ENCODE peak calls at places on chromosomes 4 and X, in four cellular contexts. One of them, this sample, is unnamed.

GRCh38 chrX:123803331-123803983 is 56.4 kb upstream of the XIAP start:
- DNase-seq in HepG2: peak
- DNase-seq in K562: peak
- DNase-seq in GM12878: no peak
- DNase-seq in this sample: no peak

GRCh38 chr4:10019521-10020051 is 1.7 kb downstream of the SLC2A9 start:
- DNase-seq in GM12878: no peak
- DNase-seq in HepG2: no peak
- DNase-seq in K562: no peak
- DNase-seq in this sample: no peak

GRCh38 chrX:132216806-132217202 is 2.4 kb downstream of the RAP2C start:
- DNase-seq in HepG2: no peak
- DNase-seq in GM12878: no peak
- DNase-seq in K562: no peak
- DNase-seq in this sample: no peak

GRCh38 chr4:64784125-64784524 is 374.9 kb upstream of the TECRL start:
- DNase-seq in GM12878: no peak
- DNase-seq in HepG2: no peak
- DNase-seq in K562: no peak
- DNase-seq in this sample: no peak

GRCh38 chr4:71009796-71010588 is 16.5 kb downstream of the DCK start:
- DNase-seq in K562: peak
- DNase-seq in HepG2: peak
- DNase-seq in GM12878: no peak
- DNase-seq in this sample: no peak

GRCh38 chr4:42588909-42589308 is 68.0 kb downstream of the ATP8A1 start:
- DNase-seq in K562: peak
- DNase-seq in GM12878: no peak
- DNase-seq in HepG2: no peak
- DNase-seq in this sample: no peak

GRCh38 chr4:137125011-137125410 is 407.3 kb downstream of the PCDH18 start:
- DNase-seq in K562: no peak
- DNase-seq in GM12878: no peak
- DNase-seq in HepG2: no peak
- DNase-seq in this sample: no peak

GRCh38 chrX:70969635-70970481 is 39.0 kb upstream of the SLC7A3 start:
- DNase-seq in K562: peak
- DNase-seq in HepG2: no peak
- DNase-seq in GM12878: no peak
- DNase-seq in this sample: peak

GRCh38 chr4:153222162-153222789 is 18.0 kb downstream of the TRIM2 start:
- DNase-seq in GM12878: no peak
- DNase-seq in K562: no peak
- DNase-seq in HepG2: no peak
- DNase-seq in this sample: peak

GRCh38 chr4:48090621-48091020 is 43.4 kb downstream of the TXK start:
- DNase-seq in GM12878: no peak
- DNase-seq in K562: no peak
- DNase-seq in HepG2: no peak
- DNase-seq in this sample: no peak

GRCh38 chrX:81354954-81355353 is 153.1 kb downstream of the SH3BGRL start:
- DNase-seq in K562: no peak
- DNase-seq in GM12878: no peak
- DNase-seq in HepG2: no peak
- DNase-seq in this sample: no peak

GRCh38 chr4:2621419-2621818 is 85.0 kb downstream of the FAM193A start:
- DNase-seq in GM12878: no peak
- DNase-seq in HepG2: no peak
- DNase-seq in K562: no peak
- DNase-seq in this sample: no peak

GRCh38 chr4:182643801-182644311 is 273.3 kb downstream of the DCTD start:
- DNase-seq in HepG2: no peak
- DNase-seq in GM12878: no peak
- DNase-seq in K562: no peak
- DNase-seq in this sample: no peak

GRCh38 chr4:144591401-144591800 is 54.6 kb upstream of the HHIP start:
- DNase-seq in GM12878: no peak
- DNase-seq in HepG2: no peak
- DNase-seq in K562: no peak
- DNase-seq in this sample: no peak

GRCh38 chr4:74661427-74662171 is 132.7 kb downstream of the BTC start:
- DNase-seq in GM12878: no peak
- DNase-seq in K562: no peak
- DNase-seq in HepG2: peak
- DNase-seq in this sample: no peak

GRCh38 chrX:132638313-132638712 is 149.5 kb upstream of the MBNL3 start:
- DNase-seq in HepG2: no peak
- DNase-seq in GM12878: no peak
- DNase-seq in K562: no peak
- DNase-seq in this sample: no peak

GRCh38 chr4:83114576-83114975 is at the start of gene PLAC8:
- DNase-seq in HepG2: peak
- DNase-seq in K562: no peak
- DNase-seq in GM12878: peak
- DNase-seq in this sample: no peak

GRCh38 chrX:54825716-54826428 is 18.3 kb downstream of the MAGED2 start:
- DNase-seq in HepG2: no peak
- DNase-seq in K562: no peak
- DNase-seq in GM12878: no peak
- DNase-seq in this sample: peak

GRCh38 chr4:163193717-163194116 is 27.0 kb upstream of the NAF1 start:
- DNase-seq in K562: no peak
- DNase-seq in HepG2: no peak
- DNase-seq in GM12878: no peak
- DNase-seq in this sample: no peak

GRCh38 chr4:152161676-152162330 is 374.1 kb downstream of the FBXW7 start:
- DNase-seq in HepG2: no peak
- DNase-seq in GM12878: no peak
- DNase-seq in K562: no peak
- DNase-seq in this sample: no peak

GRCh38 chr4:118400362-118400761 is 47.6 kb upstream of the PRSS12 start:
- DNase-seq in K562: no peak
- DNase-seq in HepG2: no peak
- DNase-seq in GM12878: no peak
- DNase-seq in this sample: no peak

GRCh38 chr4:118398226-118399090 is 45.7 kb upstream of the PRSS12 start:
- DNase-seq in GM12878: peak
- DNase-seq in HepG2: no peak
- DNase-seq in K562: no peak
- DNase-seq in this sample: no peak

GRCh38 chr4:118395057-118395679 is 42.4 kb upstream of the PRSS12 start:
- DNase-seq in K562: no peak
- DNase-seq in GM12878: no peak
- DNase-seq in HepG2: no peak
- DNase-seq in this sample: no peak

GRCh38 chr4:118396881-118397666 is 44.3 kb upstream of the PRSS12 start:
- DNase-seq in K562: no peak
- DNase-seq in HepG2: no peak
- DNase-seq in GM12878: no peak
- DNase-seq in this sample: no peak
- TF ChIP-seq TCF7 in K562: no peak
- TF ChIP-seq TCF7 in HepG2: no peak
- TF ChIP-seq TCF7 in GM12878: no peak
- TF ChIP-seq TCF7 in this sample: no peak

GRCh38 chrX:17788439-17788838 is 51.1 kb downstream of the SCML1 start:
- DNase-seq in K562: peak
- DNase-seq in GM12878: no peak
- DNase-seq in HepG2: peak
- DNase-seq in this sample: peak
- TF ChIP-seq TCF7 in K562: no peak
- TF ChIP-seq TCF7 in GM12878: no peak
- TF ChIP-seq TCF7 in HepG2: no peak
- TF ChIP-seq TCF7 in this sample: no peak

DNA sequence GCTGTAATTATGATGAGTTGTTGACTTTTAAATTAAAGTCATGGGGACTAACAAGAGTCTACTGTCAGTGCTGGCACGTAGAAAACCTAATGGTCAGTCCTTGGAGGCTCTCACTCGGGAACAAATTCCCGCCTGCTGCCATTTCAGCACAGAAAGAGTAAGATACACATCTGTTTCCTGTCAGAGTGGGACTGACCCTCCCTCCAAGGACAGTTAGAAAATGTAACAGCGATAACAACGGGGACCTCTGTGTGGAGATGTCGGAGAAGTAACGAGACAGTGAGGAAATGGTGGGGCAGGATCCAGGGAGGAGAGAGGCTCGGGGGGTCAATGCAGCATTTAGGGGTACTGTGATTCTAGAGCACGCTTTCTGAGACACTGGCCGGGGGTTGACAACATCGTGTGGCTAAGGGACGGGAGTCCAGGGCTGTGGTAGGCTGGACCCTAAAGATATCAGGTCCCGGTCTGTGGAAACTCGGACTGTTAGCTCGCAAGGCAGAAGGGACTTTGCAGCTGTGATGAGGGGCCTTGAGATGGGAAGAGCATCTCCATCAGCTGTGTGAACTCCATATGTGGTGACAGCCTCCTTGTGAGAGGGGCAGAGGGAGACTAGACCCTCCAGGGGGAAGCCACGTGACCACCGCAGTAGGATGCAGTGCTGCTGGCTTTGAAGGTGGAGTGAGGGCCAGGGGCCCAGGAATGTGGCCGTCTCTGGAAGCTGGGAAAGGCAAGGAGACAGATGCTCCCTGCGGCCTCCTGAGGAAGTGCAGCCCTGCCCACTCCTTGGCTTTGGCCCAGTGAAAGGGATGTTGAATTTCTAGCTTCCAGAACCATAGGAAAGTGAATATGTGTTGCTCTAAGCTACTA is 35.8 kb upstream of the SORCS2 start:
- DNase-seq in GM12878: no peak
- DNase-seq in HepG2: no peak
- DNase-seq in K562: peak
- DNase-seq in this sample: peak
- TF ChIP-seq TCF7 in GM12878: no peak
- TF ChIP-seq TCF7 in HepG2: no peak
- TF ChIP-seq TCF7 in K562: no peak
- TF ChIP-seq TCF7 in this sample: no peak

DNA sequence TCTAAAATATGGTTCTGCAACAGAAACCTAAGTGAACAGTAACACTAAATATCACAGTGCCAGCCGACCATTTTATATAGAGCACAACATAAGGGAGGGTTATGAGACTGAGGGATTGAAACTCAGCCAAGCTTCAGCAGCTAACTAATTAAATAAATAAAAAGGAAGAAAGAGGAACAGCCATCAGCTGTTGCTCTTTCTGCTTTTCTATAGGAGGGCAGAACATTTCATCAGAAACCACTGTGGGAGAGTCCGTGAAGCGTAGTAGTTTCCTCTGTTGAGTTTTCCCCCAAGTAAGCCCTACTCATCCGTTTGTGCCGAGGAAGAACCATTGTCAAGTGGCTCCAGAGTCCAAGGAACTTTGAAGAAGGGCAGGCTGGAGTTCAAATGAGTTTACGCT is 74.5 kb downstream of the PPARGC1A start:
- DNase-seq in K562: no peak
- DNase-seq in HepG2: no peak
- DNase-seq in GM12878: no peak
- DNase-seq in this sample: no peak
- TF ChIP-seq TCF7 in K562: no peak
- TF ChIP-seq TCF7 in HepG2: no peak
- TF ChIP-seq TCF7 in GM12878: no peak
- TF ChIP-seq TCF7 in this sample: no peak